ENCODE peak calls at places on chromosome 20, in eight cellular contexts. One of them, this sample, is unnamed.
A peak's percentile ranks its signal among the peaks of the same experiment; 100 is the strongest.

GRCh38 chr20:32999603-33000250 is 4.5 kb downstream of the SUN5 start:
- DNase-seq in stimulated activated CD4-positive, alpha-beta T cell treated with anti-CD3 and anti-CD28 coated beads, Interleukin-1b, Interleukin-23, amount 100 ng/mL, for 24 hours: no peak
- DNase-seq in stomach: no peak
- DNase-seq in germinal center: no peak
- DNase-seq in nephron progenitor cell: no peak
- DNase-seq in heart right ventricle: no peak
- DNase-seq in activated naive CD4-positive, alpha-beta T cell treated with anti-CD3 and anti-CD28 coated beads, Interleukin-2, amount 10 ng/mL, durations not matched to agents 7 days and 5 days: no peak
- DNase-seq in breast epithelium: no peak
- DNase-seq in this sample: no peak

GRCh38 chr20:653110-653589 is at the start of gene SRXN1:
- DNase-seq in stomach: peak; percentile 94
- DNase-seq in germinal center: peak; percentile 78
- DNase-seq in nephron progenitor cell: peak; percentile 91
- DNase-seq in heart right ventricle: peak; percentile 91
- DNase-seq in breast epithelium: peak; percentile 78
- DNase-seq in stimulated activated CD4-positive, alpha-beta T cell treated with anti-CD3 and anti-CD28 coated beads, Interleukin-1b, Interleukin-23, amount 100 ng/mL, for 24 hours: peak; percentile 65
- DNase-seq in activated naive CD4-positive, alpha-beta T cell treated with anti-CD3 and anti-CD28 coated beads, Interleukin-2, amount 10 ng/mL, durations not matched to agents 7 days and 5 days: peak; percentile 83
- DNase-seq in this sample: peak; percentile 97

GRCh38 chr20:10282930-10283556 is 64.4 kb downstream of the SNAP25 start:
- DNase-seq in nephron progenitor cell: no peak
- DNase-seq in breast epithelium: no peak
- DNase-seq in stimulated activated CD4-positive, alpha-beta T cell treated with anti-CD3 and anti-CD28 coated beads, Interleukin-1b, Interleukin-23, amount 100 ng/mL, for 24 hours: no peak
- DNase-seq in stomach: no peak
- DNase-seq in activated naive CD4-positive, alpha-beta T cell treated with anti-CD3 and anti-CD28 coated beads, Interleukin-2, amount 10 ng/mL, durations not matched to agents 7 days and 5 days: no peak
- DNase-seq in heart right ventricle: no peak
- DNase-seq in germinal center: no peak
- DNase-seq in this sample: no peak

GRCh38 chr20:36571564-36572504 is 1.6 kb upstream of the TGIF2 start:
- DNase-seq in germinal center: no peak
- DNase-seq in activated naive CD4-positive, alpha-beta T cell treated with anti-CD3 and anti-CD28 coated beads, Interleukin-2, amount 10 ng/mL, durations not matched to agents 7 days and 5 days: no peak
- DNase-seq in heart right ventricle: no peak
- DNase-seq in breast epithelium: no peak
- DNase-seq in stimulated activated CD4-positive, alpha-beta T cell treated with anti-CD3 and anti-CD28 coated beads, Interleukin-1b, Interleukin-23, amount 100 ng/mL, for 24 hours: no peak
- DNase-seq in stomach: no peak
- DNase-seq in nephron progenitor cell: peak; percentile 50
- DNase-seq in this sample: peak; percentile 42

GRCh38 chr20:53678315-53678989 is 84.8 kb upstream of the ZNF217 start:
- DNase-seq in activated naive CD4-positive, alpha-beta T cell treated with anti-CD3 and anti-CD28 coated beads, Interleukin-2, amount 10 ng/mL, durations not matched to agents 7 days and 5 days: no peak
- DNase-seq in nephron progenitor cell: no peak
- DNase-seq in germinal center: no peak
- DNase-seq in heart right ventricle: no peak
- DNase-seq in breast epithelium: no peak
- DNase-seq in stomach: no peak
- DNase-seq in stimulated activated CD4-positive, alpha-beta T cell treated with anti-CD3 and anti-CD28 coated beads, Interleukin-1b, Interleukin-23, amount 100 ng/mL, for 24 hours: no peak
- DNase-seq in this sample: no peak

GRCh38 chr20:35306931-35307517 is 14.8 kb upstream of the FAM83C start:
- DNase-seq in stomach: peak; percentile 63
- DNase-seq in stimulated activated CD4-positive, alpha-beta T cell treated with anti-CD3 and anti-CD28 coated beads, Interleukin-1b, Interleukin-23, amount 100 ng/mL, for 24 hours: no peak
- DNase-seq in nephron progenitor cell: peak; percentile 62
- DNase-seq in breast epithelium: no peak
- DNase-seq in germinal center: peak; percentile 36
- DNase-seq in heart right ventricle: peak; percentile 37
- DNase-seq in activated naive CD4-positive, alpha-beta T cell treated with anti-CD3 and anti-CD28 coated beads, Interleukin-2, amount 10 ng/mL, durations not matched to agents 7 days and 5 days: peak; percentile 45
- DNase-seq in this sample: peak; percentile 88

GRCh38 chr20:59992531-59992930 is 34.3 kb downstream of the CDH26 start:
- DNase-seq in germinal center: no peak
- DNase-seq in breast epithelium: no peak
- DNase-seq in activated naive CD4-positive, alpha-beta T cell treated with anti-CD3 and anti-CD28 coated beads, Interleukin-2, amount 10 ng/mL, durations not matched to agents 7 days and 5 days: no peak
- DNase-seq in stomach: no peak
- DNase-seq in nephron progenitor cell: no peak
- DNase-seq in stimulated activated CD4-positive, alpha-beta T cell treated with anti-CD3 and anti-CD28 coated beads, Interleukin-1b, Interleukin-23, amount 100 ng/mL, for 24 hours: no peak
- DNase-seq in heart right ventricle: no peak
- DNase-seq in this sample: no peak

GRCh38 chr20:16816192-16816591 is 68.0 kb downstream of the OTOR start:
- DNase-seq in nephron progenitor cell: no peak
- DNase-seq in germinal center: no peak
- DNase-seq in activated naive CD4-positive, alpha-beta T cell treated with anti-CD3 and anti-CD28 coated beads, Interleukin-2, amount 10 ng/mL, durations not matched to agents 7 days and 5 days: no peak
- DNase-seq in breast epithelium: no peak
- DNase-seq in heart right ventricle: no peak
- DNase-seq in stomach: no peak
- DNase-seq in stimulated activated CD4-positive, alpha-beta T cell treated with anti-CD3 and anti-CD28 coated beads, Interleukin-1b, Interleukin-23, amount 100 ng/mL, for 24 hours: no peak
- DNase-seq in this sample: no peak

GRCh38 chr20:7094438-7094997 is 327.0 kb downstream of the BMP2 start:
- DNase-seq in germinal center: peak; percentile 2
- DNase-seq in breast epithelium: no peak
- DNase-seq in nephron progenitor cell: peak; percentile 67
- DNase-seq in activated naive CD4-positive, alpha-beta T cell treated with anti-CD3 and anti-CD28 coated beads, Interleukin-2, amount 10 ng/mL, durations not matched to agents 7 days and 5 days: no peak
- DNase-seq in stomach: no peak
- DNase-seq in heart right ventricle: peak; percentile 6
- DNase-seq in stimulated activated CD4-positive, alpha-beta T cell treated with anti-CD3 and anti-CD28 coated beads, Interleukin-1b, Interleukin-23, amount 100 ng/mL, for 24 hours: no peak
- DNase-seq in this sample: peak; percentile 75